ENCODE peak calls at places on chromosomes 7 and 10, in ten cellular contexts. C is Karpas-422, A is tibial artery, V is OCI-LY7, L is fibroblast of the aortic adventitia, H is fibroblast of lung, D is cardiac fibroblast, Q is IMR-90, Y is mesenchymal stem cell, J is cardiac muscle cell. K is an unnamed sample.

GRCh38 chr10:16545126-16545736 is 23.6 kb upstream of the C1QL3 start:
- DNase-seq in L (peak), Y (peak), V (peak), Q (peak), A (no peak), C (peak), J (peak), H (peak), D (peak), K (peak)

GRCh38 chr10:124946945-124947344 is 5.0 kb downstream of the ZRANB1 start:
- DNase-seq in A (no peak), Q (no peak), D (no peak), L (no peak), V (no peak), J (no peak), C (no peak), Y (no peak), H (peak), K (no peak)

GRCh38 chr10:124709862-124710261 is 34.3 kb downstream of the FAM53B start:
- DNase-seq in A (peak), L (no peak), D (no peak), H (no peak), J (no peak), Q (no peak), V (no peak), C (no peak), Y (no peak), K (no peak)

GRCh38 chr7:74464931-74465906 is 11.5 kb downstream of the GTF2IRD1 start:
- DNase-seq in Y (no peak), L (no peak), D (no peak), V (peak), J (no peak), H (no peak), Q (no peak), A (no peak), C (no peak), K (no peak)

GRCh38 chr10:33129181-33129928 is 171.3 kb upstream of the ITGB1 start:
- DNase-seq in V (no peak), J (no peak), C (no peak), D (peak), H (peak), L (peak), A (no peak), Q (peak), Y (peak), K (peak)

GRCh38 chr10:92440578-92440977 is 133.3 kb downstream of the IDE start:
- DNase-seq in Y (no peak), D (no peak), V (no peak), J (no peak), Q (no peak), C (no peak), H (no peak), A (no peak), L (no peak), K (no peak)

GRCh38 chr7:144391823-144392255 is 11.7 kb downstream of the NOBOX start:
- DNase-seq in Q (peak), J (peak), H (peak), A (no peak), C (peak), V (peak), D (peak), Y (peak), L (peak), K (peak)

GRCh38 chr10:132444877-132445351 is 47.9 kb downstream of the PWWP2B start:
- DNase-seq in J (no peak), Q (no peak), A (no peak), L (no peak), Y (no peak), D (no peak), V (no peak), H (no peak), C (no peak), K (peak)

GRCh38 chr10:89369142-89370105 is 8.4 kb upstream of the IFIT1B start:
- DNase-seq in H (peak), D (peak), J (no peak), V (peak), Q (peak), C (peak), A (no peak), Y (peak), L (peak), K (peak)
- H3K4me3 ChIP-seq in H (no peak), D (no peak), J (no peak), V (no peak), Q (no peak), C (no peak), A (no peak), Y (no peak), L (no peak), K (no peak)

GRCh38 chr10:521844-522243 is 167.6 kb downstream of the DIP2C start:
- DNase-seq in A (peak), D (no peak), J (no peak), C (no peak), Q (no peak), H (no peak), V (peak), Y (no peak), L (no peak), K (no peak)
- H3K4me3 ChIP-seq in A (no peak), D (no peak), J (no peak), C (no peak), Q (no peak), H (no peak), V (peak), Y (no peak), L (no peak), K (no peak)

DNA sequence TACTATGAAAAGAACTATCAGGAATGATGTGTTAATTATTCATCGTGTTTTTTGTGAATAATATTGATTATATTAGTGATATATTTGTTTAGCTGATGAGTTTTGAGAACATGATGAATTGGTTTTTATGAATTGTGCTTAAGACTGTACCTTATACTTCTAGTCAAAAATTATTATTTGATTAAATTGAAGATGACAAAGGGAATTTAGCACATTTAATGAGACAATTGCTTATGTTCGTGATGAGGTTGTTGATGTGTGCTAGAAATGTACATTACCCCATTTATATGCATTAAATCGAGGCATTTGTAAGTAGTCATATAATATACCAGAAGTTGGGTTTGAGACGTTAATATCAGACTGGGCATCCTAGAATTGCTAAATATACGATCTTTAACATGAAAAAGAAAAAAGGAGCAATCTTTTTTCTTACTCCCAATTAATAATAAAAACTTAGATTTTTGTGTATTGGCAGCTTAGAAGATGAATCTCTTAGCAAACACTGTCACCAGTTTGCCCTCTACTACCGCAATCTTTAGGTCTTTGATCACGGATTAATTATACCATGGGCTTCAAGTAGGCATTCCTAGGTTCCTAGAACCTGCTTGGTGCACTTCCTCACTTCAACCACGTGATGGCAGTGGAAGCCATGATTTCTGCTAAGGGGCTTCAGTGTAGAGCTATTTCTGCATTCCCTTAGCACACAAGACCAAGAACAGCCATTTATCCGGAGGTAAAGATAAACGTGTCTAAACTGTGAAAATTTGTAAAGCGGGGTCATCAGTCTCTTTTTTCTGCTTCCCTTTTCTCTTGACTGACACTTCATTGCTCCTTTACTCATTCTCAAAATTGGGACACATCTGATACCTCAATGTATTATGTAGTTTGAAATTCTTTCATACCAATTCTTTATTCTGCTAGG is 1.6 kb downstream of the KLHDC10 start:
- DNase-seq in L (peak), V (peak), C (peak), Y (peak), J (peak), A (no peak), Q (peak), D (peak), H (peak), K (peak)
- H3K4me3 ChIP-seq in L (peak), V (peak), C (peak), Y (no peak), J (peak), A (peak), Q (no peak), D (peak), H (peak), K (peak)

DNA sequence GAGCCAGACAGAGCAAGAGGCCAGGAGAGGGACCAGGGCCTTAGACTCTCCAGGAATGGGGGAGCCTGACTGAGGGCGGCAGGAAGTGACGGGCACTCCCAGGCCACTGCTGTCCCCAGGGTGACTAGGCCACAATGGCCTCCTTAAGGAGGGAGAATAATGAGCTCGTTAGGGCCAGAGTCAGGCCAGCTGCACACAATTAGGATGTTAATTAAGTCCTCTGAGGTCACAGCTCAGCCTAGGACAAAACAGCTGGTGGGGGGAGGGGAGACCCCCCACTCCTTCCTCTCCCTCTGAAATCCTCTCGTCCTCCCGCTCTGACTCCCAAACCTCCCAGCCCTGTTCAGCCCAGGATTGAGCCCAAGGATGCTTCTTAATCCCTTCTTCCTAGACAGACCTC is 143.0 kb downstream of the NEURL1 start:
- DNase-seq in Y (no peak), L (no peak), V (no peak), A (no peak), Q (no peak), C (no peak), J (no peak), D (no peak), H (no peak), K (no peak)
- H3K4me3 ChIP-seq in Y (no peak), L (no peak), V (no peak), A (no peak), Q (no peak), C (no peak), J (no peak), D (no peak), H (no peak), K (no peak)

DNA sequence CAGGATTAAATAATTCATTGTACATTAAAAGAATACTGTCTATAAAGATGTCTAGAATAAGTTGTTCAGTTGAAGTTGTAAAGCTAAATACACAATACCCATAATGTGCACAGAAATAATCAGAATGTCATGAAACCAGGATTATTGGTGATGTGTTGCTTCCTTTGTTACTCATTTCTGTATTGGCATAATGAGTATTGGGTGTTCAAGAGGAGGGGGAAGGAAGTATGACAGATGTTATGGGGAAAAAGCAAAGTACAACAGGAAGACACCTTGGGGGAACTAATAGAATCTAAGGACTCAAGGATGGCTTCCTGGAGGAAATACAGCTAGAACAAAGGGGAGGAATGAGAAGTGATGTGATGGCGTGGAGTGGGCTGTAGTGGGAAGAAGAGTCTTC is 15.0 kb downstream of the ANKRD1 start:
- DNase-seq in H (no peak), V (no peak), A (no peak), Y (no peak), L (no peak), C (no peak), J (no peak), D (no peak), Q (no peak), K (no peak)
- H3K4me3 ChIP-seq in H (no peak), V (no peak), A (no peak), Y (no peak), L (no peak), C (no peak), J (no peak), D (no peak), Q (no peak), K (no peak)

GRCh38 chr7:1123721-1124120 is 35.8 kb downstream of the GPER1 start:
- DNase-seq in V (no peak), J (peak), L (peak), A (peak), Q (peak), H (peak), C (no peak), D (peak), Y (peak), K (peak)
- H3K4me3 ChIP-seq in V (no peak), J (no peak), L (peak), A (peak), Q (no peak), H (peak), C (no peak), D (no peak), Y (no peak), K (peak)

DNA sequence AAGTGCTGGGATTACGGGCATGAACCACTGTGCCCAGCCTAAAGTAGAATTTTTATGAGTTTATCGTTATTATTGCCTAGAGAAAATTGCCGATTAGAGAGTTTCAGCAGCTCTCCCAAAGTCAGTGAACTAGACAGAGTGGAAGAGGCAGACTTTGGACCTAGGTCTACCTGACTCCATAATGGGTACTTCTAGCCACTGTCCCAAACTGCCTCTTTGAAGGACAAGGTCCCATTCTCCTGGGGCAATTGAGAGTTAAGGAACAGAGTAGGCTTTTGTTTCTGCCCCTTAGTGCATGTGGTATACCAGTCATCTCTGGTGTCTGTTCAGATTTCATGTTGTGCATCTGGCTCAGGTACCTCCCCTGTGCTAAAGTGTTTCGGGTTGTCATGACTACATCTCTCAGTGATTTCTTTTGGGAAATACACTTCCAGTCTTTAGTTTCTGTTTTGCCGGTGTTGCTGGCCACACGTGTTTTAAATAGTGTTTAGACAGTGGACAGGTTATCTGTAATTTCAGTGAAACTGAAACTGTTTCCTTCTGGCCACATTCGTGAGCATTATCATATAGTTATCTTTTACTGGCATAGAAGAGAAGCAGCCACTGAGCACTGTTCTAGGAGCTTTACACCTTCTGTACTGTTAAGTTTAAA is 4.7 kb downstream of the TMEM236 start:
- DNase-seq in Y (peak), C (no peak), H (no peak), Q (peak), A (no peak), L (peak), J (no peak), V (no peak), D (peak), K (no peak)
- H3K4me3 ChIP-seq in Y (no peak), C (peak), H (no peak), Q (no peak), A (no peak), L (peak), J (no peak), V (peak), D (no peak), K (no peak)

GRCh38 chr10:18400911-18401260 is 250.5 kb downstream of the NSUN6 start:
- DNase-seq in L (no peak), J (peak), C (no peak), Q (no peak), A (no peak), V (no peak), D (no peak), H (no peak), Y (no peak), K (no peak)

GRCh38 chr10:18401416-18402195 is 249.8 kb downstream of the NSUN6 start:
- DNase-seq in V (no peak), A (no peak), J (no peak), H (no peak), L (no peak), Q (no peak), D (no peak), C (no peak), Y (no peak), K (no peak)

GRCh38 chr10:18397886-18398285 is 253.5 kb downstream of the NSUN6 start:
- DNase-seq in V (no peak), C (no peak), D (no peak), Y (no peak), J (no peak), H (no peak), L (no peak), A (no peak), Q (no peak), K (no peak)

GRCh38 chr10:18399158-18399557 is 252.2 kb downstream of the NSUN6 start:
- DNase-seq in Q (no peak), C (no peak), J (no peak), L (no peak), Y (no peak), D (no peak), A (no peak), H (no peak), V (no peak), K (no peak)

GRCh38 chr10:18400201-18400910 is 251.0 kb downstream of the NSUN6 start:
- DNase-seq in C (no peak), L (no peak), Q (peak), V (no peak), Y (no peak), D (no peak), H (peak), J (no peak), A (no peak), K (no peak)
- H3K4me3 ChIP-seq in C (no peak), L (peak), Q (peak), V (no peak), Y (no peak), D (no peak), H (no peak), J (peak), A (peak), K (peak)

K was measured in astrocyte of the spinal cord.